ENCODE peak calls at places on chromosomes 16 and 17, in five cellular contexts. One of them, this sample, is unnamed.

GRCh38 chr17:7282752-7283321 is 1.3 kb downstream of the SLC2A4 start:
- DNase-seq in PC-9: no peak
- DNase-seq in HCT116: no peak
- DNase-seq in colonic mucosa: no peak
- DNase-seq in A549: no peak
- DNase-seq in this sample: no peak

GRCh38 chr17:83124871-83125514 is 45.6 kb downstream of the METRNL start:
- DNase-seq in PC-9: no peak
- DNase-seq in colonic mucosa: no peak
- DNase-seq in A549: no peak
- DNase-seq in HCT116: no peak
- DNase-seq in this sample: no peak

GRCh38 chr16:53456625-53457024 is 22.4 kb downstream of the RBL2 start:
- DNase-seq in colonic mucosa: no peak
- DNase-seq in A549: no peak
- DNase-seq in PC-9: no peak
- DNase-seq in HCT116: no peak
- DNase-seq in this sample: no peak

GRCh38 chr16:31371008-31371407 is 16.0 kb downstream of the ITGAX start:
- DNase-seq in HCT116: no peak
- DNase-seq in colonic mucosa: no peak
- DNase-seq in A549: no peak
- DNase-seq in PC-9: no peak
- DNase-seq in this sample: no peak

GRCh38 chr17:5122586-5123342 is 6.9 kb downstream of the USP6 start:
- DNase-seq in A549: no peak
- DNase-seq in HCT116: no peak
- DNase-seq in PC-9: no peak
- DNase-seq in colonic mucosa: no peak
- DNase-seq in this sample: no peak

GRCh38 chr16:84048306-84048705 is 5.7 kb upstream of the SLC38A8 start:
- DNase-seq in A549: peak; percentile 22
- DNase-seq in PC-9: no peak
- DNase-seq in HCT116: peak; percentile 8
- DNase-seq in colonic mucosa: no peak
- DNase-seq in this sample: no peak

GRCh38 chr16:85202631-85203461 is 90.6 kb upstream of the CIBAR2 start:
- DNase-seq in PC-9: no peak
- DNase-seq in A549: no peak
- DNase-seq in colonic mucosa: peak; percentile 53
- DNase-seq in HCT116: no peak
- DNase-seq in this sample: no peak

GRCh38 chr17:42354956-42355843 is 33.0 kb downstream of the STAT3 start:
- DNase-seq in A549: no peak
- DNase-seq in HCT116: no peak
- DNase-seq in colonic mucosa: no peak
- DNase-seq in PC-9: no peak
- DNase-seq in this sample: no peak

GRCh38 chr17:55663395-55663794 is 59.3 kb downstream of the TMEM100 start:
- DNase-seq in HCT116: no peak
- DNase-seq in colonic mucosa: no peak
- DNase-seq in A549: no peak
- DNase-seq in PC-9: no peak
- DNase-seq in this sample: no peak
- H3K27ac ChIP-seq in HCT116: no peak overlapping the region
- H3K27ac ChIP-seq in colonic mucosa: no peak overlapping the region
- H3K27ac ChIP-seq in A549: no peak overlapping the region
- H3K27ac ChIP-seq in PC-9: no peak overlapping the region
- H3K27ac ChIP-seq in this sample: no peak overlapping the region

GRCh38 chr16:3042376-3042775 is 4.0 kb upstream of the MMP25 start:
- DNase-seq in A549: no peak
- DNase-seq in colonic mucosa: no peak
- DNase-seq in PC-9: no peak
- DNase-seq in HCT116: no peak
- DNase-seq in this sample: no peak

GRCh38 chr16:3046506-3047386 is at the start of gene MMP25:
- DNase-seq in PC-9: no peak
- DNase-seq in HCT116: no peak
- DNase-seq in A549: no peak
- DNase-seq in colonic mucosa: no peak
- DNase-seq in this sample: no peak

GRCh38 chr16:3044708-3045107 is 1.7 kb upstream of the MMP25 start:
- DNase-seq in A549: no peak
- DNase-seq in PC-9: no peak
- DNase-seq in colonic mucosa: no peak
- DNase-seq in HCT116: no peak
- DNase-seq in this sample: no peak

GRCh38 chr16:3047387-3047720 is 993 bp downstream of the MMP25 start:
- DNase-seq in PC-9: no peak
- DNase-seq in HCT116: no peak
- DNase-seq in colonic mucosa: no peak
- DNase-seq in A549: no peak
- DNase-seq in this sample: no peak

GRCh38 chr16:3045758-3046505 is 429 bp upstream of the MMP25 start:
- DNase-seq in colonic mucosa: no peak
- DNase-seq in A549: no peak
- DNase-seq in PC-9: no peak
- DNase-seq in HCT116: no peak
- DNase-seq in this sample: no peak
- H3K27ac ChIP-seq in colonic mucosa: no peak overlapping the region
- H3K27ac ChIP-seq in A549: peak overlapping the region; percentile 84
- H3K27ac ChIP-seq in PC-9: no peak overlapping the region
- H3K27ac ChIP-seq in HCT116: peak overlapping the region; percentile 52
- H3K27ac ChIP-seq in this sample: no peak overlapping the region

GRCh38 chr16:20944861-20945390 is 44.4 kb downstream of the LYRM1 start:
- DNase-seq in PC-9: no peak
- DNase-seq in HCT116: no peak
- DNase-seq in A549: no peak
- DNase-seq in colonic mucosa: no peak
- DNase-seq in this sample: no peak
- H3K27ac ChIP-seq in PC-9: no peak overlapping the region
- H3K27ac ChIP-seq in HCT116: no peak overlapping the region
- H3K27ac ChIP-seq in A549: no peak overlapping the region
- H3K27ac ChIP-seq in colonic mucosa: no peak overlapping the region
- H3K27ac ChIP-seq in this sample: no peak overlapping the region

GRCh38 chr17:1577657-1578428 is 15.3 kb upstream of the PITPNA start:
- DNase-seq in A549: no peak
- DNase-seq in colonic mucosa: no peak
- DNase-seq in HCT116: no peak
- DNase-seq in PC-9: no peak
- DNase-seq in this sample: no peak

GRCh38 chr17:1582374-1582773 is 19.8 kb upstream of the PITPNA start:
- DNase-seq in colonic mucosa: no peak
- DNase-seq in HCT116: no peak
- DNase-seq in A549: no peak
- DNase-seq in PC-9: no peak
- DNase-seq in this sample: no peak

GRCh38 chr17:1583569-1583968 is 21.0 kb upstream of the PITPNA start:
- DNase-seq in colonic mucosa: no peak
- DNase-seq in HCT116: no peak
- DNase-seq in A549: no peak
- DNase-seq in PC-9: no peak
- DNase-seq in this sample: no peak

GRCh38 chr17:1584167-1584566 is 21.6 kb upstream of the PITPNA start:
- DNase-seq in HCT116: no peak
- DNase-seq in PC-9: no peak
- DNase-seq in colonic mucosa: no peak
- DNase-seq in A549: no peak
- DNase-seq in this sample: no peak

GRCh38 chr17:1580979-1581676 is 18.5 kb upstream of the PITPNA start:
- DNase-seq in colonic mucosa: peak; percentile 82
- DNase-seq in HCT116: no peak
- DNase-seq in A549: no peak
- DNase-seq in PC-9: no peak
- DNase-seq in this sample: no peak
- H3K27ac ChIP-seq in colonic mucosa: peak overlapping the region; percentile 84
- H3K27ac ChIP-seq in HCT116: no peak overlapping the region
- H3K27ac ChIP-seq in A549: no peak overlapping the region
- H3K27ac ChIP-seq in PC-9: no peak overlapping the region
- H3K27ac ChIP-seq in this sample: no peak overlapping the region

DNA sequence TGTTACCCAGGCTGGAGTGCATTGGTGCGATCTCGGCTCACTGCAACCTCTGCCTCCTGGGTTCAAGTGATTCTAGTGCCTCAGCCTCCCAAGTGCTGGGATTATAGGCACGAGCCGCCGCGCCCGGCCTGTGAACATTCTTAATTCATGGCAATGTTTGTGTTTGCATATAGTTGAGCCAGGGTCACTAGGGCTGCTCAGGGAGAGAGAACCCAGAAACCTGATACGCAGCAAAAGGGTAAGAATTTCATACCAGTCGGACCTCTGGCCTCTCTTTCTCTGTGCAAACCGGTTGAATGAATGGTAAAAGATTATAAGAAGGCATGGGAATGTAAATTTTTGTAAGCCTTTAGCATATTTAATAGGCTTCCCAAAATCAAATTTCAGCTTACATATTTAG is 6.9 kb upstream of the TMEM98 start:
- DNase-seq in colonic mucosa: peak; percentile 15
- DNase-seq in HCT116: no peak
- DNase-seq in A549: no peak
- DNase-seq in PC-9: no peak
- DNase-seq in this sample: no peak
- H3K27ac ChIP-seq in colonic mucosa: no peak overlapping the region
- H3K27ac ChIP-seq in HCT116: no peak overlapping the region
- H3K27ac ChIP-seq in A549: no peak overlapping the region
- H3K27ac ChIP-seq in PC-9: no peak overlapping the region
- H3K27ac ChIP-seq in this sample: no peak overlapping the region

GRCh38 chr17:19343671-19344151 is 18.8 kb downstream of the B9D1 start:
- DNase-seq in HCT116: no peak
- DNase-seq in colonic mucosa: no peak
- DNase-seq in A549: peak; percentile 35
- DNase-seq in PC-9: no peak
- DNase-seq in this sample: no peak

GRCh38 chr17:19345486-19346350 is 16.8 kb downstream of the B9D1 start:
- DNase-seq in HCT116: no peak
- DNase-seq in A549: no peak
- DNase-seq in colonic mucosa: no peak
- DNase-seq in PC-9: no peak
- DNase-seq in this sample: no peak

GRCh38 chr17:19345067-19345460 is 17.5 kb downstream of the B9D1 start:
- DNase-seq in PC-9: no peak
- DNase-seq in A549: no peak
- DNase-seq in HCT116: no peak
- DNase-seq in colonic mucosa: no peak
- DNase-seq in this sample: no peak

GRCh38 chr17:19343256-19343630 is 19.3 kb downstream of the B9D1 start:
- DNase-seq in PC-9: no peak
- DNase-seq in colonic mucosa: no peak
- DNase-seq in A549: no peak
- DNase-seq in HCT116: no peak
- DNase-seq in this sample: no peak

GRCh38 chr17:19344311-19345066 is 18.0 kb downstream of the B9D1 start:
- DNase-seq in A549: no peak
- DNase-seq in PC-9: no peak
- DNase-seq in colonic mucosa: no peak
- DNase-seq in HCT116: no peak
- DNase-seq in this sample: no peak
- H3K27ac ChIP-seq in A549: peak overlapping the region; percentile 93
- H3K27ac ChIP-seq in PC-9: no peak overlapping the region
- H3K27ac ChIP-seq in colonic mucosa: no peak overlapping the region
- H3K27ac ChIP-seq in HCT116: no peak overlapping the region
- H3K27ac ChIP-seq in this sample: no peak overlapping the region

DNA sequence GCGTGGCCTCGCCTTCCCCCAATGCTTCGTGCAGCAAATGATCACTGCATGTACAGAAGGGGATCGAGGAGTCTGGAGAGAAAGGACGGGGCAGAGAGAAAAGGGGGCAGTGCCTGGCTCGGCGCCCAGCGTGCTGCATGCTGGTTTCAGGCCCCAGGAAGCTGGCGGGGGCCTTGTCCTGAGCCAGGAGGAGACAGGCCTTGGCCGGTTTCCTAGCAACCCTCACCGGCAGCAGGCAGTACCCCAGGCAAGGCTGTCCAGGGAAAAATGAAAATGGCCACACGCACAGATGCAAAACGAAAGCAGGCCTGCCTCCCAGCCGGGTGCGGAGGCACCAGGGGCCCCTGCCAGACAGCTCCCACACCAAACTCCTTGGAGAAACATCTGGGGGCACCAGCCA is 126.3 kb downstream of the ZFHX3 start:
- DNase-seq in PC-9: no peak
- DNase-seq in A549: no peak
- DNase-seq in colonic mucosa: no peak
- DNase-seq in HCT116: no peak
- DNase-seq in this sample: no peak
- H3K27ac ChIP-seq in PC-9: no peak overlapping the region
- H3K27ac ChIP-seq in A549: no peak overlapping the region
- H3K27ac ChIP-seq in colonic mucosa: no peak overlapping the region
- H3K27ac ChIP-seq in HCT116: no peak overlapping the region
- H3K27ac ChIP-seq in this sample: no peak overlapping the region